ENCODE peak calls at places on chromosome 11, in six cellular contexts. V is K562, D is HepG2, A is GM12878, M is SK-N-SH, P is HCT116. S is an unnamed sample.

GRCh38 chr11:7892751-7893356 is 38.2 kb downstream of the OR10A6 start:
- DNase-seq in V (peak), D (peak), A (no peak), M (peak), P (peak), S (peak)

GRCh38 chr11:77174559-77174958 is 46.5 kb downstream of the MYO7A start:
- DNase-seq in V (no peak), D (no peak), A (no peak), M (no peak), P (no peak), S (no peak)

GRCh38 chr11:46800177-46800576 is 45.9 kb downstream of the CKAP5 start:
- DNase-seq in V (no peak), D (no peak), A (no peak), M (no peak), P (no peak), S (no peak)

GRCh38 chr11:111944139-111944538 is 7.0 kb downstream of the DIXDC1 start:
- DNase-seq in V (no peak), D (peak), A (no peak), M (no peak), P (no peak), S (peak)

GRCh38 chr11:128251140-128251539 is 336.2 kb downstream of the ETS1 start:
- DNase-seq in V (no peak), D (no peak), A (no peak), M (no peak), P (no peak), S (no peak)

GRCh38 chr11:65424200-65425104 is 1.9 kb downstream of the NEAT1 start:
- DNase-seq in V (no peak), D (no peak), A (no peak), M (no peak), P (no peak), S (peak)

GRCh38 chr11:69645801-69646492 is 5.0 kb downstream of the CCND1 start:
- DNase-seq in V (no peak), D (no peak), A (no peak), M (no peak), P (no peak), S (no peak)

GRCh38 chr11:75189075-75189474 is 38.2 kb downstream of the SLCO2B1 start:
- DNase-seq in V (no peak), D (no peak), A (no peak), M (no peak), P (no peak), S (no peak)

GRCh38 chr11:65613091-65613928 is 711 bp downstream of the MAP3K11 start:
- DNase-seq in V (no peak), D (no peak), A (no peak), M (no peak), P (no peak), S (no peak)

GRCh38 chr11:6321961-6322362 is 1.7 kb upstream of the CAVIN3 start:
- DNase-seq in V (no peak), D (no peak), A (no peak), M (no peak), P (peak), S (no peak)

GRCh38 chr11:112525270-112525669 is 264.6 kb upstream of the PLET1 start:
- DNase-seq in V (no peak), D (no peak), A (no peak), M (no peak), P (no peak), S (no peak)

GRCh38 chr11:128492461-128492860 is 94.9 kb downstream of the ETS1 start:
- DNase-seq in V (no peak), D (no peak), A (no peak), M (no peak), P (no peak), S (no peak)

GRCh38 chr11:34585870-34586654 is 34.8 kb upstream of the EHF start:
- DNase-seq in V (peak), D (peak), A (peak), M (peak), P (peak), S (peak)

GRCh38 chr11:67666303-67666645 is 8.1 kb downstream of the ALDH3B2 start:
- DNase-seq in V (no peak), D (no peak), A (no peak), M (no peak), P (no peak), S (no peak)

GRCh38 chr11:118650366-118650765 is 29.1 kb downstream of the TREH start:
- DNase-seq in V (no peak), D (no peak), A (no peak), M (no peak), P (no peak), S (no peak)

GRCh38 chr11:85844439-85845051 is 10.6 kb upstream of the CCDC83 start:
- DNase-seq in V (no peak), D (no peak), A (no peak), M (no peak), P (peak), S (peak)

GRCh38 chr11:125903753-125904659 is at the start of gene DDX25:
- DNase-seq in V (no peak), D (no peak), A (no peak), M (peak), P (no peak), S (no peak)

GRCh38 chr11:35531246-35531645 is 5.8 kb upstream of the PAMR1 start:
- DNase-seq in V (no peak), D (no peak), A (no peak), M (no peak), P (no peak), S (no peak)

GRCh38 chr11:125923012-125923579 is 18.8 kb downstream of the DDX25 start:
- DNase-seq in V (peak), D (peak), A (peak), M (peak), P (peak), S (peak)

GRCh38 chr11:87215236-87215635 is 177.5 kb downstream of the TMEM135 start:
- DNase-seq in V (no peak), D (no peak), A (no peak), M (no peak), P (no peak), S (no peak)

GRCh38 chr11:117096140-117096972 is 1.9 kb downstream of the SIK3 start:
- DNase-seq in V (peak), D (peak), A (peak), M (peak), P (no peak), S (no peak)

GRCh38 chr11:65887723-65888162 is 528 bp downstream of the FIBP start:
- DNase-seq in V (no peak), D (no peak), A (no peak), M (no peak), P (no peak), S (peak)

GRCh38 chr11:44316388-44317240 is 6.7 kb upstream of the ALX4 start:
- DNase-seq in V (no peak), D (no peak), A (no peak), M (peak), P (no peak), S (peak)

GRCh38 chr11:72363112-72363511 is 71.2 kb downstream of the CLPB start:
- DNase-seq in V (no peak), D (peak), A (no peak), M (no peak), P (no peak), S (no peak)

GRCh38 chr11:72358461-72359405 is 75.6 kb downstream of the CLPB start:
- DNase-seq in V (no peak), D (no peak), A (no peak), M (peak), P (no peak), S (no peak)

GRCh38 chr11:72364754-72365153 is 69.6 kb downstream of the CLPB start:
- DNase-seq in V (no peak), D (no peak), A (no peak), M (no peak), P (no peak), S (no peak)

GRCh38 chr11:72361321-72361720 is 73.0 kb downstream of the CLPB start:
- DNase-seq in V (no peak), D (no peak), A (no peak), M (no peak), P (no peak), S (no peak)
- TF ChIP-seq RAD21 in V (no peak), D (no peak), A (no peak), M (no peak), P (no peak), S (no peak)

DNA sequence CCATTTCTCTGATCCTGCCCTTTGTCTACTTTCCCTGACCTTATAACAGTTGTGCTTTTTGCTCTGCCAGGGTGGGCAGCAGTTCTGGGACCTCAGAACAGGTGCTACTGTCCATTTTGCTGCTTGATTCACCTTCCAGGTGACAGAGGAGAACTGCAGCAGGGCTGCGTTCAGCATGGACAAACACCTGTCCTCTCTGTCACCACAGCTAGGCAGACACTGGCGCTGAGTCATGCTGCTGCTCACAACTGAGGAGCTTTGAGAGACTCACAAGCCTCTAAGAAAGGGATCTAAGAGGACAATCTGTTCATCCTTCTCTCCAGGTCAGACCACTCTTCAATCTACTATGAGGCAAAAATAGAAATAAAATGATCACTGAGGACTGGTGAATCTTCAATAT is 1144.5 kb upstream of the CCDC90B start:
- DNase-seq in V (no peak), D (no peak), A (no peak), M (no peak), P (no peak), S (peak)
- TF ChIP-seq REST in V (no peak), D (no peak), A (no peak), M (no peak), P (no peak), S (no peak)

GRCh38 chr11:17978553-17979287 is 34.1 kb downstream of the SERGEF start:
- DNase-seq in V (peak), D (peak), A (no peak), M (peak), P (no peak), S (peak)
- TF ChIP-seq RAD21 in V (peak), D (peak), A (peak), M (peak), P (peak), S (peak)

GRCh38 chr11:11937433-11937832 is 71.0 kb downstream of the DKK3 start:
- DNase-seq in V (no peak), D (no peak), A (no peak), M (no peak), P (no peak), S (no peak)
- TF ChIP-seq REST in V (no peak), D (no peak), A (no peak), M (no peak), P (no peak), S (no peak)

DNA sequence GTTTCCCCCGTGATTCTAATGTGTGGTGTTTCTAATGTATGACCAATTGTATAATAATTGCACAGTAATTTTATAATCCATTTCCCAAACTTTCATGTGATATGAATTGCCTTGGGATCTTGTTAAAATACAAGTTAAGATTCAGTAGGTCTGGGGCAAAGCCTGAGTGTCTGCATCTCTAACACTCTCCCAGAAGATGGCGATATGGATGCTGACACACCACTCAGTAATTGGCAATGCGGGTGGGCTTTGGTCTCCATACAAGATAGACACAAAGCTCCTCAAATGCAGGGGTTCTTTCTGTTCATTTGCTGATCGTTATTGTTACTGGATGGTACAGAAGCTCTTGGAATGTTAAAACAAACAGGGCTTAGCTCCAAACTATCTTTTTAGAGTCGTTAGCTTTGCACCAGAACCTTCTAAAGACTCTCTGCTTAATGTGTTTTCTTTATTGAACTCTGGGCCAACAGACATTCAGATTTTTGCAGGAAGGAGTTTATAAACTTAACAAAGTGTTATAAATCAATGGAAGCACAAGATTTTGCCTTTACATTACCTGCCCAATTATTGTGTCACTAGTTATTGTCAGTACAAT is 45.4 kb upstream of the ANO3 start:
- DNase-seq in V (no peak), D (peak), A (no peak), M (peak), P (no peak), S (peak)
- TF ChIP-seq RAD21 in V (peak), D (no peak), A (peak), M (peak), P (no peak), S (peak)

S was measured in A549.